ENCODE peak calls at places on chromosomes 3 and 15, in ten cellular contexts. P is mesendoderm; E is CD4-positive, alpha-beta memory T cell; W is GM23338; K is Karpas-422; C is CD8-positive, alpha-beta T cell; R is NT2/D1; X is esophagus squamous epithelium; I is pancreas; U is PC-3. H is an unnamed sample.

GRCh38 chr3:180974286-180974685 is 15.2 kb downstream of the DNAJC19 start:
- DNase-seq in P (no peak), E (no peak), W (no peak), K (no peak), C (no peak), R (no peak), X (no peak), I (no peak), U (no peak), H (no peak)

GRCh38 chr3:36964827-36965226 is 20.0 kb upstream of the TRANK1 start:
- DNase-seq in P (no peak), E (no peak), W (no peak), K (no peak), C (no peak), R (no peak), X (no peak), I (no peak), U (no peak), H (no peak)

GRCh38 chr3:181567446-181568075 is 144.2 kb upstream of the SOX2 start:
- DNase-seq in P (no peak), E (no peak), W (no peak), K (no peak), C (no peak), R (no peak), X (no peak), I (no peak), U (no peak), H (no peak)

GRCh38 chr3:129702934-129703712 is 96.6 kb upstream of the PLXND1 start:
- DNase-seq in P (no peak), E (no peak), W (no peak), K (no peak), C (no peak), R (no peak), X (no peak), I (no peak), U (no peak), H (no peak)

GRCh38 chr15:71390101-71390500 is 274.8 kb downstream of the THSD4 start:
- DNase-seq in P (no peak), E (no peak), W (no peak), K (no peak), C (no peak), R (no peak), X (no peak), I (no peak), U (peak; percentile 59), H (no peak)

GRCh38 chr3:133158686-133159085 is 120.5 kb downstream of the TMEM108 start:
- DNase-seq in P (no peak), E (no peak), W (no peak), K (no peak), C (no peak), R (no peak), X (no peak), I (no peak), U (no peak), H (no peak)

GRCh38 chr3:28334552-28334951 is 14.0 kb upstream of the ZCWPW2 start:
- DNase-seq in P (no peak), E (no peak), W (no peak), K (no peak), C (no peak), R (no peak), X (no peak), I (no peak), U (peak; percentile 39), H (no peak)

GRCh38 chr3:143658869-143659268 is 189.4 kb downstream of the SLC9A9 start:
- DNase-seq in P (no peak), E (no peak), W (no peak), K (no peak), C (no peak), R (no peak), X (no peak), I (no peak), U (no peak), H (no peak)

GRCh38 chr3:186790261-186790981 is 7.0 kb downstream of the EIF4A2 start:
- DNase-seq in P (peak; percentile 57), E (no peak), W (peak; percentile 40), K (peak; percentile 88), C (no peak), R (no peak), X (no peak), I (no peak), U (peak; percentile 33), H (no peak)

GRCh38 chr3:124384527-124384926 is 345.7 kb upstream of the UMPS start:
- DNase-seq in P (no peak), E (no peak), W (no peak), K (no peak), C (no peak), R (no peak), X (no peak), I (no peak), U (no peak), H (no peak)

GRCh38 chr3:42507252-42507651 is 4.8 kb downstream of the VIPR1 start:
- DNase-seq in P (peak; percentile 84), E (no peak), W (no peak), K (no peak), C (no peak), R (no peak), X (no peak), I (peak; percentile 50), U (peak; percentile 61), H (no peak)

GRCh38 chr3:125220681-125221429 is 8.3 kb upstream of the SLC12A8 start:
- DNase-seq in P (peak; percentile 41), E (no peak), W (peak; percentile 8), K (no peak), C (no peak), R (no peak), X (no peak), I (no peak), U (no peak), H (no peak)

GRCh38 chr3:141710888-141711616 is 27.0 kb upstream of the RNF7 start:
- DNase-seq in P (no peak), E (no peak), W (no peak), K (no peak), C (no peak), R (no peak), X (no peak), I (peak; percentile 11), U (peak; percentile 58), H (no peak)

DNA sequence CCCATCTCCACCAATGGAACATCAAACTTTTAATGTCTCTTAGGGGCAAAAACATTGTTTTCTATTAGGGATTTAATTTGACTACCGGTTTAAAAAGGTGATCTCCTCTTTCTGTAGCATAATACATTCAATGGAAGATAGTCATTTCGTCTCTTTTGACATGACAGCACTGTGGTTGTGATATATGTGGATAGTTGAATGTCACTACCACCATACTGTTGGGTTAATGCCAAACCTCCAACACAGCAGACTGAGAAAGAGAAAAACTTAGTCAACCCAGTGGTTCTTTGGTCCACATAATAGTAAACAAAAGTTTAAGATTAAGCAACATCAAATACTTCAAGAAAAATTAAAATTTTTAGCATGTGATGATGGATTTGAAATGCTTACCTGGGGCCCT is 530.4 kb downstream of the AGBL1 start:
- DNase-seq in P (no peak), E (no peak), W (no peak), K (no peak), C (no peak), R (no peak), X (no peak), I (no peak), U (no peak), H (no peak)
- H3K4me1 ChIP-seq in P (no peaks in the 10 kb centered on the region), E (peaks cover 50% of the 10 kb centered on the region), W (peaks cover 23% of the 10 kb centered on the region), K (no peaks in the 10 kb centered on the region), C (peaks cover 23% of the 10 kb centered on the region), R (no peaks in the 10 kb centered on the region), X (no peaks in the 10 kb centered on the region), I (no peaks in the 10 kb centered on the region), U (peaks cover 7% of the 10 kb centered on the region), H (no peaks in the 10 kb centered on the region)

GRCh38 chr3:21328982-21329381 is 422.0 kb downstream of the ZNF385D start:
- DNase-seq in P (no peak), E (no peak), W (no peak), K (no peak), C (no peak), R (no peak), X (no peak), I (no peak), U (no peak), H (no peak)
- H3K4me1 ChIP-seq in P (no peaks in the 10 kb centered on the region), E (no peaks in the 10 kb centered on the region), W (peaks cover 5% of the 10 kb centered on the region), K (no peaks in the 10 kb centered on the region), C (no peaks in the 10 kb centered on the region), R (no peaks in the 10 kb centered on the region), X (peaks cover 19% of the 10 kb centered on the region), I (no peaks in the 10 kb centered on the region), U (no peaks in the 10 kb centered on the region), H (peaks cover 9% of the 10 kb centered on the region)

GRCh38 chr3:48879994-48880377 is 18.7 kb downstream of the SLC25A20 start:
- DNase-seq in P (no peak), E (no peak), W (no peak), K (peak; percentile 30), C (no peak), R (no peak), X (no peak), I (no peak), U (no peak), H (no peak)

GRCh38 chr3:48881652-48882114 is 17.0 kb downstream of the SLC25A20 start:
- DNase-seq in P (no peak), E (no peak), W (no peak), K (peak; percentile 16), C (no peak), R (no peak), X (no peak), I (no peak), U (no peak), H (no peak)

GRCh38 chr3:48881006-48881405 is 17.7 kb downstream of the SLC25A20 start:
- DNase-seq in P (no peak), E (no peak), W (no peak), K (peak; percentile 35), C (no peak), R (no peak), X (no peak), I (no peak), U (no peak), H (peak; percentile 16)

GRCh38 chr3:48877671-48878070 is 21.0 kb downstream of the SLC25A20 start:
- DNase-seq in P (no peak), E (no peak), W (no peak), K (peak; percentile 28), C (no peak), R (no peak), X (no peak), I (no peak), U (no peak), H (no peak)

DNA sequence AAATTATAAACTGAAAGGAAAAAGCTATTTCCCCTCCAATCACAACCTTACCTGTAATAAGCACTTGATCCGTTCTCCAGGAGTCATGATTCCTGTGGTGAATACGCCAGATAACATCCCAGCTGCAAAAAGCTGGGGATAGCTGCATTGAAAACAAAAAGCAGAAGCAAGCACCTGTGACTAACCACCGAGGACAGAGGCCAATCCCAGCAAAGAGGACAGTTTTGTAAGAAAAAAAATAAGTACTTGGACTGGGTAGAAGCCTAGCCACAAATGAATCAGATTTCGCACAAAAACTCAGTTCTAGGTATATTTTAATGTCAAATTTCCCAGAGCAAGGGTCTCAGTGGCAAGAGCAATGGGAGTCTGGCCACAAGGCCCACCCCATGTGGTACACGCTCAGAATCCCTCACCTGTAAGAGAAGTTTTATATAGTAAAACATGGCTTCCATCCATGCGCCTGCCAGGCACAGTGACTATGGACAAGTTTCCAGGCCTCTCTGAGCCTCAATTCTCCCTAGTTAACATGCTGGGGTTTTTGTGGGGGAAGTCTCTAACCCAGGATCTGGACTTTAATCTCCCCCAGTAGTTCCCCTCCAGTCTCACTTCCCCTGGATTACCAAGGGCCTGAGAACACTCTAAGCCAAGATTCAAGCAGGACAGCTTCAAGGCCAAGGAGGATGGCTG is 19.2 kb downstream of the SLC25A20 start:
- DNase-seq in P (no peak), E (no peak), W (no peak), K (peak; percentile 36), C (no peak), R (no peak), X (no peak), I (no peak), U (no peak), H (no peak)
- H3K4me1 ChIP-seq in P (no peaks in the 10 kb centered on the region), E (no peaks in the 10 kb centered on the region), W (no peaks in the 10 kb centered on the region), K (peaks cover 7% of the 10 kb centered on the region), C (no peaks in the 10 kb centered on the region), R (no peaks in the 10 kb centered on the region), X (no peaks in the 10 kb centered on the region), I (no peaks in the 10 kb centered on the region), U (no peaks in the 10 kb centered on the region), H (peaks cover 23% of the 10 kb centered on the region)

GRCh38 chr3:13828501-13828900 is 51.4 kb downstream of the WNT7A start:
- DNase-seq in P (no peak), E (no peak), W (no peak), K (no peak), C (no peak), R (no peak), X (no peak), I (no peak), U (no peak), H (no peak)
- H3K4me1 ChIP-seq in P (peaks cover 2% of the 10 kb centered on the region), E (no peaks in the 10 kb centered on the region), W (no peaks in the 10 kb centered on the region), K (no peaks in the 10 kb centered on the region), C (no peaks in the 10 kb centered on the region), R (peaks cover 16% of the 10 kb centered on the region), X (peaks cover 28% of the 10 kb centered on the region), I (no peaks in the 10 kb centered on the region), U (peaks cover 25% of the 10 kb centered on the region), H (no peaks in the 10 kb centered on the region)